ENCODE peak calls at places on chromosomes 2 and 18, in seven cellular contexts. J is ascending aorta, Q is PC-9, K is psoas muscle, C is colonic mucosa, U is adrenal gland, Y is aorta. L is an unnamed sample.

GRCh38 chr2:82994186-82994585 is 1464.9 kb downstream of the SUCLG1 start:
- DNase-seq in C (no peak), J (no peak), Y (no peak), U (no peak), K (no peak), Q (no peak), L (no peak)

GRCh38 chr2:198280145-198280544 is 475.8 kb downstream of the PLCL1 start:
- DNase-seq in C (no peak), K (no peak), Y (no peak), Q (no peak), U (no peak), J (no peak), L (no peak)

GRCh38 chr2:73386894-73387636 is 1.4 kb downstream of the ALMS1 start:
- DNase-seq in Q (no peak), C (no peak), U (no peak), Y (no peak), K (no peak), J (no peak), L (no peak)

GRCh38 chr2:189723199-189723598 is 39.4 kb downstream of the OSGEPL1 start:
- DNase-seq in U (no peak), C (no peak), K (no peak), Q (no peak), J (no peak), Y (no peak), L (no peak)

GRCh38 chr18:42780171-42780570 is 335.3 kb downstream of the RIT2 start:
- DNase-seq in C (no peak), J (no peak), K (no peak), U (no peak), Y (no peak), Q (no peak), L (no peak)

GRCh38 chr2:226031078-226031937 is 631.8 kb downstream of the NYAP2 start:
- DNase-seq in J (peak), Y (peak), U (peak), K (peak), Q (peak), C (peak), L (peak)

GRCh38 chr2:166637051-166637450 is 143.0 kb upstream of the SCN7A start:
- DNase-seq in J (no peak), Y (no peak), C (no peak), K (no peak), U (no peak), Q (no peak), L (no peak)

GRCh38 chr2:37376421-37377186 is 32.2 kb downstream of the QPCT start:
- DNase-seq in Y (no peak), J (no peak), K (peak), Q (no peak), U (peak), C (no peak), L (no peak)

GRCh38 chr2:34096552-34097171 is 497.6 kb upstream of the FAM98A start:
- DNase-seq in K (no peak), C (peak), Y (no peak), J (no peak), U (peak), Q (peak), L (peak)

GRCh38 chr2:72116081-72116533 is 31.6 kb downstream of the CYP26B1 start:
- DNase-seq in K (no peak), Y (peak), J (no peak), U (no peak), Q (no peak), C (peak), L (no peak)

DNA sequence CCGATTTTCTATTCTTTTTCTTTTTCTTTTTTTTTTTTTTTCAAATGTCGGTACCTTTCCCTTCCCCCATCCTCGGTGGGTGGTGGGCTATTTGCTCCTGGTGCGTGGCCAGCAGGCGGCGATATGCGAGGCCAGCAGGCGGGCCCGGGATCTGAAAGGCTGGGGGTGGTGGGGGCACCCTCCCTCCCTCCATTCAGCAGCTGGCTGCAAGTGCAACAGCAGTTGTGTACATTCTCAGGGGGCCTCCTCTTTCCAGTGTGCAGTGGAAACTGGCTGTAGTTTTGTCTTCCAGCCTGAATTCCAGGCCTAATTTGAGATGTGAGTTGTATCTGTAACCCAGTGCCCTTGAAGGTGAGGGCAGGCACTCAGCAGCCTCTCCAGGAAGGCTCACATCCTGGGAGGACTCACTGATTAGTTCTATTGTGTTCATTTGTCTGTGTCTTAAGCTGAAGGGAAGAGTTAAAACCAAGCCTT is 3.1 kb downstream of the MYCN start:
- DNase-seq in U (no peak), K (no peak), Y (no peak), J (no peak), C (peak), Q (no peak), L (no peak)
- H3K4me3 ChIP-seq in U (peak), K (peak), Y (no peak), J (no peak), C (no peak), Q (no peak), L (no peak)

DNA sequence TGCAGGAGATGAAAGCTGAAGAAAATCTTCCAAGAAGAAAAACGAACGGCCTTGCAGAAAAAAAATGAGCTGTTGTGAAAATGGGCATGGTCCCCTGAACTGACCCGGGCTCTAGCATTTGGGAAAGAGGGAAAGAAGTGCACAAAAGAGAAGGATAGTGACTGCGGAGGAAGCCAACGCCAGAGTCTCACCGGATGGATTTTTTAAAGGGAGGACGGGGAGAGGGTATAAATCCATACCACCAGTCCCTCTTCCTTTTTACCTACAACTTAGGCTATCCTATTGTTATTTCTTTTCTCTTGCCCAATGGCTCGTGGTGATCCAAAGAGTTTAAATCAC is 594 bp downstream of the WDR35 start:
- DNase-seq in Q (no peak), Y (no peak), K (no peak), J (no peak), U (no peak), C (no peak), L (no peak)
- H3K27ac ChIP-seq in Q (no peak), Y (peak), K (peak), J (peak), U (peak), C (no peak), L (peak)

DNA sequence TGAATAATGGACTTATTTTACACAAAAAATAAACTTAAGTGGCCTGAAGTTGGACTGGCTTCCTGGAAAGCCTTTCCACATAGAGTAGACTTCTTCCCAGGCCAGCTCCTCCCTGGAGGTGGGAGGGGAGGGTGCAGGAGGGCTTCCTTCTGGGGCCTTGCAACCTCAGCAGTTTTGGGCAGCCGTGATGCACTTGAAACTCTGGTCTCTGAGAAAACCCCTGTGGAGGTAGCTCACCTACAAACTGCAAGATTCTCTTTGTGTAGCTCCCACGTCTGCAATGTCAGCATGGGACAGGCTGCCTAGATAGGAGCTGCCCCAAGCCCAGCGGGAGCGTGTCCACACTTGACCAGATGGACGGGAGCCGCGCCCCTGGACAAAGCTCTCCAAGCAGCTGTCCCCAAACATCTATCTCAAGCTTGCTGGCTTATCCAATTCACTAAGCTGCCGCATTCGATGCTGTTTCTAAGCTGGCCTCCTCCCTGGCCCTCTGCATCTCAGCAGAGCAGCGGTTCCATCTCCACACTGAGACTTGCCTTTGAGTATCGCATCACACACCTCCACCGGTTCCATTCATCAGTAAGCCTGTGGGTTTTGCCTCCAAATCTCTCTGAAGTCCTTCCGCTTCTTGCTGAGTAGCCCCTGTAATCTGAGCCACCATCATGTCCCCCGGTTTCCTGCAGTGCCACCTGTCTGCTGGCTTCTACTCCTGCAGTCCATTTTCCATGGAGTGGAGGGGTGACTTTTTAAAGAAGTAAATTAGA is 1.6 kb upstream of the LPIN1 start:
- DNase-seq in C (peak), Y (no peak), Q (peak), J (no peak), K (no peak), U (no peak), L (peak)
- H3K4me3 ChIP-seq in C (no peak), Y (peak), Q (peak), J (peak), K (peak), U (peak), L (no peak)

GRCh38 chr18:9617006-9617542 is 2.7 kb upstream of the PPP4R1 start:
- DNase-seq in C (no peak), K (no peak), Y (no peak), J (no peak), Q (no peak), U (no peak), L (no peak)
- H3K27ac ChIP-seq in C (no peak), K (no peak), Y (no peak), J (peak), Q (peak), U (no peak), L (no peak)

GRCh38 chr2:97663962-97664635 is at the start of gene ACTR1B:
- DNase-seq in C (peak), Y (peak), U (peak), J (peak), Q (peak), K (peak), L (peak)

GRCh38 chr2:97661927-97662326 is 1.9 kb downstream of the ACTR1B start:
- DNase-seq in C (no peak), Q (no peak), U (no peak), Y (no peak), J (no peak), K (no peak), L (no peak)

GRCh38 chr2:97663626-97663961 is 250 bp downstream of the ACTR1B start:
- DNase-seq in U (no peak), K (no peak), J (no peak), Q (no peak), C (no peak), Y (no peak), L (no peak)

GRCh38 chr2:97662386-97662894 is 1.4 kb downstream of the ACTR1B start:
- DNase-seq in J (no peak), K (no peak), Q (no peak), U (no peak), C (no peak), Y (no peak), L (no peak)

GRCh38 chr2:97662895-97663625 is 784 bp downstream of the ACTR1B start:
- DNase-seq in K (peak), C (peak), U (peak), Q (peak), J (peak), Y (peak), L (peak)
- H3K4me3 ChIP-seq in K (peak), C (peak), U (peak), Q (peak), J (peak), Y (peak), L (peak)

GRCh38 chr2:3703741-3704355 is 473 bp downstream of the DCDC2C start:
- DNase-seq in K (no peak), J (no peak), Y (no peak), C (no peak), Q (no peak), U (no peak), L (no peak)
- H3K27ac ChIP-seq in K (no peak), J (no peak), Y (no peak), C (no peak), Q (no peak), U (no peak), L (no peak)

DNA sequence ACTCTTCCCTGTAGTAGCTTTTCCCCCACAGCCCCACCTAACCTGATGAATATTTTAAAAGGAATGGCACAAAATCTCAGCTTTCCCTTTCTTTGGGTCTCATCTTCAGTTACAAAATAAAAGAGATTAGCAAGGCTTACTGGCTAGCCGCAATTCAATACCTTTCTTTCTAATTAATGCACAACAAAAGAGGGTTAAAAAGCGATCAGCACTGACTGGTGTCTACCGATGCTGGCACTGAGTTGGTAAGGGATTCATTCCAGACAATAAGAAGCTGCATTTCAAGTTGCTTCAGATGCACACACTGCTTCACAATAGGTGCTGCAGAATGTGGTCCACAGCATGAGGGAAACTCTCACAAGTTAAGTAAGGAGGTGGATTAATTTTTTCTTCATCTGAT is 41.9 kb downstream of the HDHD2 start:
- DNase-seq in K (no peak), C (no peak), J (no peak), Q (no peak), U (no peak), Y (no peak), L (no peak)
- H3K4me3 ChIP-seq in K (no peak), C (no peak), J (no peak), Q (no peak), U (no peak), Y (no peak), L (no peak)

L was measured in lung.